ENCODE peak calls at places on chromosomes 5 and 9, in four cellular contexts. X is cardiac muscle cell, T is AG08395, W is AG04449. V is an unnamed sample.

GRCh38 chr5:159971038-159971437 is 37.9 kb upstream of the TTC1 start:
- DNase-seq in T (peak), W (peak), X (peak), V (peak)

GRCh38 chr9:92247296-92247695 is 46.2 kb downstream of the IARS1 start:
- DNase-seq in X (peak), T (no peak), W (no peak), V (no peak)

GRCh38 chr5:137395011-137395755 is 103.9 kb downstream of the SPOCK1 start:
- DNase-seq in T (peak), X (no peak), W (no peak), V (peak)

GRCh38 chr5:107247427-107247826 is 423.3 kb downstream of the EFNA5 start:
- DNase-seq in T (no peak), X (no peak), W (no peak), V (peak)

GRCh38 chr5:123142957-123143356 is 53.9 kb downstream of the PRDM6 start:
- DNase-seq in W (no peak), X (no peak), T (no peak), V (no peak)

GRCh38 chr9:114078021-114078780 is at the start of gene AMBP:
- DNase-seq in T (no peak), X (peak), W (no peak), V (peak)

GRCh38 chr9:19160085-19160484 is 32.8 kb upstream of the PLIN2 start:
- DNase-seq in T (no peak), X (no peak), W (no peak), V (no peak)

GRCh38 chr9:21681641-21682040 is 120.8 kb upstream of the MTAP start:
- DNase-seq in T (peak), W (peak), X (peak), V (no peak)

GRCh38 chr5:85462957-85463356 is 1078.3 kb upstream of the EDIL3 start:
- DNase-seq in X (no peak), T (no peak), W (no peak), V (no peak)

GRCh38 chr9:3825724-3826123 is 299.9 kb upstream of the RFX3 start:
- DNase-seq in T (no peak), W (no peak), X (no peak), V (no peak)

GRCh38 chr5:142385194-142385593 is 60.4 kb upstream of the SPRY4 start:
- DNase-seq in T (peak), X (peak), W (peak), V (peak)

GRCh38 chr9:110897899-110898298 is 140.4 kb downstream of the LPAR1 start:
- DNase-seq in T (no peak), X (no peak), W (no peak), V (peak)

GRCh38 chr9:106277931-106278330 is 583.6 kb downstream of the TMEM38B start:
- DNase-seq in X (peak), W (no peak), T (no peak), V (no peak)

GRCh38 chr9:136860529-136860928 is 5.6 kb downstream of the EDF1 start:
- DNase-seq in T (no peak), W (no peak), X (no peak), V (peak)

GRCh38 chr9:78130004-78130403 is 98.4 kb upstream of the GNAQ start:
- DNase-seq in T (no peak), W (no peak), X (peak), V (peak)

GRCh38 chr5:91136271-91136670 is 246.8 kb downstream of the ARRDC3 start:
- DNase-seq in X (no peak), W (no peak), T (no peak), V (no peak)

GRCh38 chr5:16492398-16493175 is 27.0 kb upstream of the ZNF622 start:
- DNase-seq in W (peak), T (peak), X (peak), V (peak)

GRCh38 chr9:5947912-5948311 is 57.2 kb downstream of the MLANA start:
- DNase-seq in X (peak), T (no peak), W (no peak), V (no peak)

GRCh38 chr9:5186416-5187169 is 1.2 kb upstream of the INSL6 start:
- DNase-seq in W (peak), T (peak), X (peak), V (peak)

GRCh38 chr5:76403963-76404693 is 1.0 kb downstream of the IQGAP2 start:
- DNase-seq in T (no peak), X (no peak), W (no peak), V (no peak)

GRCh38 chr9:84856181-84856632 is 186.7 kb downstream of the NTRK2 start:
- DNase-seq in T (peak), X (no peak), W (no peak), V (no peak)

V was measured in osteoblast.